ENCODE peak calls at places on chromosomes 1 and 21, in five cellular contexts. H is endothelial cell of umbilical vein; N is coronary artery; G is A172; J is activated naive CD4-positive, alpha-beta T cell. Y is an unnamed sample.

GRCh38 chr1:29789221-29789909 is 553.0 kb downstream of the PTPRU start:
- DNase-seq in H (no peak), N (peak; percentile 11), G (peak; percentile 16), J (no peak), Y (no peak)

GRCh38 chr1:30912913-30913652 is 4.5 kb upstream of the SDC3 start:
- DNase-seq in H (no peak), N (no peak), G (no peak), J (no peak), Y (peak; percentile 56)

GRCh38 chr1:229412056-229412455 is 21.8 kb downstream of the ACTA1 start:
- DNase-seq in H (no peak), N (no peak), G (no peak), J (no peak), Y (no peak)

GRCh38 chr1:29280780-29281131 is 44.4 kb downstream of the PTPRU start:
- DNase-seq in H (peak; percentile 11), N (no peak), G (no peak), J (no peak), Y (no peak)

GRCh38 chr1:7302873-7303272 is 468.2 kb upstream of the VAMP3 start:
- DNase-seq in H (no peak), N (no peak), G (no peak), J (no peak), Y (no peak)

GRCh38 chr21:44848821-44849521 is 24.5 kb downstream of the PTTG1IP start:
- DNase-seq in H (no peak), N (no peak), G (no peak), J (no peak), Y (no peak)

GRCh38 chr1:156149374-156150106 is 3.8 kb upstream of the SEMA4A start:
- DNase-seq in H (no peak), N (no peak), G (no peak), J (no peak), Y (no peak)

GRCh38 chr1:153583976-153584375 is 18.3 kb upstream of the S100A2 start:
- DNase-seq in H (no peak), N (no peak), G (no peak), J (no peak), Y (no peak)

GRCh38 chr1:113211467-113211866 is 138.5 kb downstream of the LRIG2 start:
- DNase-seq in H (no peak), N (no peak), G (no peak), J (no peak), Y (no peak)

GRCh38 chr21:41632748-41633475 is 125.0 kb upstream of the TMPRSS2 start:
- DNase-seq in H (no peak), N (no peak), G (no peak), J (no peak), Y (no peak)

GRCh38 chr1:168246506-168246905 is 20.7 kb downstream of the SFT2D2 start:
- DNase-seq in H (no peak), N (no peak), G (no peak), J (no peak), Y (no peak)

GRCh38 chr1:34500451-34500850 is 254.4 kb upstream of the GJB5 start:
- DNase-seq in H (no peak), N (no peak), G (no peak), J (no peak), Y (no peak)

GRCh38 chr1:110914676-110915075 is 41.7 kb downstream of the CD53 start:
- DNase-seq in H (no peak), N (no peak), G (no peak), J (no peak), Y (no peak)